ENCODE peak calls at places on chromosomes 11 and 22, in four cellular contexts. One of them, this sample, is unnamed.
A peak's percentile ranks its signal among the peaks of the same experiment; 100 is the strongest.

GRCh38 chr11:69641681-69642548 is 959 bp downstream of the CCND1 start:
- DNase-seq in SK-N-SH: peak; percentile 51
- DNase-seq in K562: no peak
- DNase-seq in WTC11: no peak
- DNase-seq in this sample: no peak

GRCh38 chr11:75339685-75340409 is 11.6 kb downstream of the ARRB1 start:
- DNase-seq in SK-N-SH: no peak
- DNase-seq in K562: no peak
- DNase-seq in WTC11: no peak
- DNase-seq in this sample: no peak

GRCh38 chr22:37353839-37354238 is 71.5 kb downstream of the CYTH4 start:
- DNase-seq in SK-N-SH: no peak
- DNase-seq in K562: no peak
- DNase-seq in WTC11: no peak
- DNase-seq in this sample: no peak

GRCh38 chr11:71356280-71356876 is 91.8 kb downstream of the DHCR7 start:
- DNase-seq in SK-N-SH: no peak
- DNase-seq in K562: no peak
- DNase-seq in WTC11: no peak
- DNase-seq in this sample: no peak

GRCh38 chr11:12006552-12007229 is 1.7 kb downstream of the DKK3 start:
- DNase-seq in SK-N-SH: no peak
- DNase-seq in K562: no peak
- DNase-seq in WTC11: no peak
- DNase-seq in this sample: no peak

GRCh38 chr11:20336056-20336455 is 27.5 kb upstream of the HTATIP2 start:
- DNase-seq in SK-N-SH: no peak
- DNase-seq in K562: no peak
- DNase-seq in WTC11: no peak
- DNase-seq in this sample: no peak

GRCh38 chr11:92104349-92104748 is 120.3 kb upstream of the FAT3 start:
- DNase-seq in SK-N-SH: no peak
- DNase-seq in K562: no peak
- DNase-seq in WTC11: no peak
- DNase-seq in this sample: no peak

GRCh38 chr22:37148742-37149665 is 712 bp downstream of the IL2RB start:
- DNase-seq in SK-N-SH: no peak
- DNase-seq in K562: no peak
- DNase-seq in WTC11: no peak
- DNase-seq in this sample: no peak

GRCh38 chr11:14184548-14184947 is 174.4 kb downstream of the RRAS2 start:
- DNase-seq in SK-N-SH: no peak
- DNase-seq in K562: no peak
- DNase-seq in WTC11: no peak
- DNase-seq in this sample: no peak

GRCh38 chr11:10350341-10350740 is 45.5 kb downstream of the ADM start:
- DNase-seq in SK-N-SH: no peak
- DNase-seq in K562: no peak
- DNase-seq in WTC11: peak; percentile 44
- DNase-seq in this sample: no peak

GRCh38 chr22:46546466-46547178 is 9.2 kb upstream of the CELSR1 start:
- DNase-seq in SK-N-SH: no peak
- DNase-seq in K562: no peak
- DNase-seq in WTC11: no peak
- DNase-seq in this sample: no peak

GRCh38 chr11:82003671-82004148 is 730.0 kb downstream of the FAM181B start:
- DNase-seq in SK-N-SH: no peak
- DNase-seq in K562: no peak
- DNase-seq in WTC11: no peak
- DNase-seq in this sample: no peak

GRCh38 chr11:3153291-3153861 is 11.7 kb downstream of the OSBPL5 start:
- DNase-seq in SK-N-SH: no peak
- DNase-seq in K562: no peak
- DNase-seq in WTC11: no peak
- DNase-seq in this sample: no peak

GRCh38 chr11:66075273-66075672 is 5.2 kb downstream of the PACS1 start:
- DNase-seq in SK-N-SH: no peak
- DNase-seq in K562: no peak
- DNase-seq in WTC11: no peak
- DNase-seq in this sample: no peak

GRCh38 chr11:93271596-93271995 is 58.9 kb upstream of the DEUP1 start:
- DNase-seq in SK-N-SH: no peak
- DNase-seq in K562: no peak
- DNase-seq in WTC11: no peak
- DNase-seq in this sample: no peak

GRCh38 chr11:102177126-102177525 is 66.9 kb downstream of the YAP1 start:
- DNase-seq in SK-N-SH: no peak
- DNase-seq in K562: no peak
- DNase-seq in WTC11: no peak
- DNase-seq in this sample: no peak

GRCh38 chr11:612961-613300 is 2.8 kb downstream of the IRF7 start:
- DNase-seq in SK-N-SH: no peak
- DNase-seq in K562: no peak
- DNase-seq in WTC11: no peak
- DNase-seq in this sample: no peak

GRCh38 chr11:611001-611996 is 4.5 kb downstream of the IRF7 start:
- DNase-seq in SK-N-SH: no peak
- DNase-seq in K562: no peak
- DNase-seq in WTC11: no peak
- DNase-seq in this sample: no peak

GRCh38 chr11:614091-614582 is 1.6 kb downstream of the IRF7 start:
- DNase-seq in SK-N-SH: no peak
- DNase-seq in K562: no peak
- DNase-seq in WTC11: no peak
- DNase-seq in this sample: no peak

GRCh38 chr11:613369-613968 is 2.3 kb downstream of the IRF7 start:
- DNase-seq in SK-N-SH: peak; percentile 88
- DNase-seq in K562: peak; percentile 85
- DNase-seq in WTC11: peak; percentile 82
- DNase-seq in this sample: peak; percentile 64

DNA sequence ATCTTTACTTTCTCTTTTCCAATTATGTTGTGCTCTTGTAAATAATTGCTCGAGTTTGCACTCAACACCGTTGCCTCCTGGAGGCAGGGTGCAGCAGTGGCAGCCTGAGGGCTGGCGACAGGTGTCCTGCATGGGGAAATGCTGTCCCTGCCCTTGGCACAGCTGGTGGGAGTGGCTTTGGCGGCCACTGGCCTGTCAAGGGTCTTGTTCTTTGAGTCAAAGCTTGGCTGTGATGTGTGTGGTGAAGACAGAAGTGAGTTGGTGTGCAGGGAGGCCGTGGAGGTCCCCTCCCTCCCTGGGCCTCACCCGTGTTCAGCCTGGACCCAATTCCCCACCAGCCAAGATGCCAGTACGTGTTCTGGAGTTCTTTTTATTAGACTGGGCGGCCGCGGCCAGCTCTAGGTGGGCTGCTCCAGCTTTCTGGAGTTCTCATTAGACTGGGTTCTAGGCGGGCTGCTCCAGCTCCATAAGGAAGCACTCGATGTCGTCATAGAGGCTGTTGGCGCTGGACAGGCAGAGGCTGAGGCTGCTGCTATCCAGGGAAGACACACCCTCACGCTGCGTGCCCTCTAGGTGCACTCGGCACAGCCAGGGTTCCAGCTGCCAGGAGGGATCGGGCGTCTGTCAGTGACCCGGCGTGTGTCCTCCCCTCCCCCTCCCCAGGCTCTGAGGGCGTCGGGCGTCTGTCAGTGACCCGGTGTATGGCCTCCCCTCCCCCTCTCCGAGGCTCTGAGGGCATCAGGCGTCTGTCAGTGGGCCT is 3.4 kb downstream of the IRF7 start:
- DNase-seq in SK-N-SH: no peak
- DNase-seq in K562: no peak
- DNase-seq in WTC11: no peak
- DNase-seq in this sample: no peak
- TF ChIP-seq TEAD4 in SK-N-SH: no peak
- TF ChIP-seq TEAD4 in K562: no peak
- TF ChIP-seq TEAD4 in WTC11: no peak
- TF ChIP-seq TEAD4 in this sample: no peak

GRCh38 chr11:111531156-111531555 is 9.4 kb upstream of the LAYN start:
- DNase-seq in SK-N-SH: no peak
- DNase-seq in K562: no peak
- DNase-seq in WTC11: no peak
- DNase-seq in this sample: no peak

GRCh38 chr11:111528557-111528956 is 12.0 kb upstream of the LAYN start:
- DNase-seq in SK-N-SH: no peak
- DNase-seq in K562: no peak
- DNase-seq in WTC11: no peak
- DNase-seq in this sample: no peak

GRCh38 chr11:111530091-111530490 is 10.4 kb upstream of the LAYN start:
- DNase-seq in SK-N-SH: no peak
- DNase-seq in K562: no peak
- DNase-seq in WTC11: no peak
- DNase-seq in this sample: no peak

GRCh38 chr11:111532365-111532709 is 8.2 kb upstream of the LAYN start:
- DNase-seq in SK-N-SH: no peak
- DNase-seq in K562: no peak
- DNase-seq in WTC11: no peak
- DNase-seq in this sample: no peak

DNA sequence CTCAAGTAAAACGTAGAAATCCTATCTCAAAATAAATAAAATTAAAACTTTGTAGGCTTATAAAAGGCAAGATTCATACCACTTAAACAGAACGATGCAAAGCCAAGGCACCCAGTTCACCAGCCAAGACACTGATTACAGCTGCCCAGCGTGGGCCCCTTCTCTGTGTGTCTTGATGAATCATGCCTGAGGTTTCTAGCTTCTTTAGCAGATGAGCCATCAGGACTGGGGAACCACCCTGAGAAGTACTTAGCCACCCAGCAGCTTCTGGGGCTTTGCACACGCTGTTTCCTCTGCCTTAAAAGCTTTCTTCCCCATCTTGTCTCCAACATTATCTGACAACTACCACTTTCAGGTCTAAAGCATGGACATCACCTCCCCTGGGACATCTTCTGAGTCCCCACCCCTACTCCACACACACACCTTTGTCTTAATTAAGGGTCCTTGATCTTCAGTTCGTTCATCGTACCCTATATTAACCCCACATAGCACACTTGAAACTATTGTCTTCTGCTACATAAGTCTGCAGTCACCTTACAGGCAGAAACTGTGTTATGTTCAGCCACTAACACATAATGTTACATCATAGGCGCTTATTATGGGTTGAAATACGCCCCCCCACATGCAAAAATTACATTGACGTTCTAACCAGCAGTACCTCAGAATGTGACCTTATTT is 8.7 kb upstream of the LAYN start:
- DNase-seq in SK-N-SH: no peak
- DNase-seq in K562: no peak
- DNase-seq in WTC11: no peak
- DNase-seq in this sample: no peak
- TF ChIP-seq TEAD4 in SK-N-SH: peak; percentile 60
- TF ChIP-seq TEAD4 in K562: no peak
- TF ChIP-seq TEAD4 in WTC11: no peak
- TF ChIP-seq TEAD4 in this sample: no peak

GRCh38 chr11:68204402-68204801 is 8.7 kb downstream of the KMT5B start:
- DNase-seq in SK-N-SH: no peak
- DNase-seq in K562: no peak
- DNase-seq in WTC11: no peak
- DNase-seq in this sample: no peak

GRCh38 chr11:68211546-68211945 is 1.6 kb downstream of the KMT5B start:
- DNase-seq in SK-N-SH: no peak
- DNase-seq in K562: no peak
- DNase-seq in WTC11: no peak
- DNase-seq in this sample: no peak

GRCh38 chr11:68200639-68201038 is 12.5 kb downstream of the KMT5B start:
- DNase-seq in SK-N-SH: no peak
- DNase-seq in K562: no peak
- DNase-seq in WTC11: no peak
- DNase-seq in this sample: no peak

GRCh38 chr11:68202165-68202564 is 10.9 kb downstream of the KMT5B start:
- DNase-seq in SK-N-SH: no peak
- DNase-seq in K562: no peak
- DNase-seq in WTC11: no peak
- DNase-seq in this sample: no peak

GRCh38 chr11:68206211-68206610 is 6.9 kb downstream of the KMT5B start:
- DNase-seq in SK-N-SH: peak; percentile 64
- DNase-seq in K562: peak; percentile 67
- DNase-seq in WTC11: no peak
- DNase-seq in this sample: peak; percentile 52
- TF ChIP-seq TEAD4 in SK-N-SH: no peak
- TF ChIP-seq TEAD4 in K562: no peak
- TF ChIP-seq TEAD4 in WTC11: no peak
- TF ChIP-seq TEAD4 in this sample: no peak

GRCh38 chr11:79397252-79397651 is 43.6 kb downstream of the TENM4 start:
- DNase-seq in SK-N-SH: no peak
- DNase-seq in K562: no peak
- DNase-seq in WTC11: no peak
- DNase-seq in this sample: no peak
- TF ChIP-seq TEAD4 in SK-N-SH: peak; percentile 42
- TF ChIP-seq TEAD4 in K562: no peak
- TF ChIP-seq TEAD4 in WTC11: no peak
- TF ChIP-seq TEAD4 in this sample: no peak

GRCh38 chr11:128765571-128766530 is 72.0 kb downstream of the FLI1 start:
- DNase-seq in SK-N-SH: peak; percentile 67
- DNase-seq in K562: no peak
- DNase-seq in WTC11: no peak
- DNase-seq in this sample: no peak
- TF ChIP-seq TEAD4 in SK-N-SH: no peak
- TF ChIP-seq TEAD4 in K562: no peak
- TF ChIP-seq TEAD4 in WTC11: no peak
- TF ChIP-seq TEAD4 in this sample: no peak

GRCh38 chr11:61560751-61561150 is 20.1 kb downstream of the SYT7 start:
- DNase-seq in SK-N-SH: no peak
- DNase-seq in K562: no peak
- DNase-seq in WTC11: no peak
- DNase-seq in this sample: no peak
- TF ChIP-seq TEAD4 in SK-N-SH: no peak
- TF ChIP-seq TEAD4 in K562: no peak
- TF ChIP-seq TEAD4 in WTC11: no peak
- TF ChIP-seq TEAD4 in this sample: no peak